ENCODE peak calls at places on chromosomes 7 and 10, in six cellular contexts. H is fibroblast of lung, P is hepatocyte, O is PC-9, T is MM.1S, G is astrocyte. J is an unnamed sample.

GRCh38 chr7:88276605-88277153 is 30.0 kb downstream of the STEAP4 start:
- DNase-seq in P (no peak), G (no peak), O (no peak), H (no peak), T (no peak), J (no peak)

GRCh38 chr10:48287417-48288391 is 13.2 kb upstream of the FRMPD2 start:
- DNase-seq in T (no peak), G (no peak), H (no peak), O (peak), P (peak), J (no peak)

GRCh38 chr7:159031135-159031701 is 113.4 kb downstream of the VIPR2 start:
- DNase-seq in H (no peak), O (no peak), P (no peak), T (no peak), G (no peak), J (no peak)

GRCh38 chr7:129438839-129439640 is 4.8 kb downstream of the STRIP2 start:
- DNase-seq in P (peak), G (peak), T (no peak), O (peak), H (peak), J (peak)

GRCh38 chr7:141737118-141737835 is 881 bp upstream of the SSBP1 start:
- DNase-seq in O (peak), T (peak), H (peak), G (no peak), P (peak), J (peak)

GRCh38 chr7:118689403-118689802 is 464.9 kb downstream of the ANKRD7 start:
- DNase-seq in T (no peak), G (no peak), O (no peak), P (no peak), H (no peak), J (no peak)

GRCh38 chr7:159023746-159024145 is 120.9 kb downstream of the VIPR2 start:
- DNase-seq in G (no peak), P (no peak), H (no peak), O (no peak), T (no peak), J (no peak)

GRCh38 chr10:110443239-110444008 is 54.3 kb upstream of the DUSP5 start:
- DNase-seq in G (no peak), O (no peak), H (no peak), P (no peak), T (no peak), J (no peak)

GRCh38 chr10:114473776-114474175 is 69.5 kb upstream of the AFAP1L2 start:
- DNase-seq in G (no peak), P (peak), H (no peak), T (no peak), O (no peak), J (no peak)

GRCh38 chr10:1548596-1548995 is 188.7 kb downstream of the ADARB2 start:
- DNase-seq in P (no peak), T (no peak), O (no peak), G (no peak), H (no peak), J (no peak)

GRCh38 chr10:132542086-132542775 is 4.6 kb downstream of the INPP5A start:
- DNase-seq in P (no peak), O (no peak), H (no peak), T (no peak), G (no peak), J (no peak)

GRCh38 chr7:4273566-4274230 is 408.4 kb upstream of the FOXK1 start:
- DNase-seq in G (no peak), P (no peak), H (no peak), O (no peak), T (no peak), J (no peak)

GRCh38 chr10:88254091-88254490 is 329.0 kb downstream of the RNLS start:
- DNase-seq in O (peak), T (no peak), P (peak), H (peak), G (peak), J (no peak)

GRCh38 chr10:92695679-92696605 is 6.2 kb downstream of the HHEX start:
- DNase-seq in P (peak), G (peak), O (no peak), T (no peak), H (peak), J (no peak)

GRCh38 chr10:103507235-103508191 is 14.0 kb downstream of the NEURL1 start:
- DNase-seq in P (peak), O (no peak), T (peak), H (no peak), G (no peak), J (no peak)

GRCh38 chr7:155713382-155713781 is 68.9 kb downstream of the RBM33 start:
- DNase-seq in T (no peak), G (no peak), O (no peak), P (no peak), H (no peak), J (no peak)

GRCh38 chr10:84108797-84109196 is 30.5 kb upstream of the GHITM start:
- DNase-seq in G (no peak), H (no peak), P (no peak), O (no peak), T (no peak), J (no peak)

GRCh38 chr7:134669388-134669787 is 22.7 kb downstream of the BPGM start:
- DNase-seq in G (no peak), O (no peak), H (no peak), T (no peak), P (no peak), J (no peak)

GRCh38 chr7:73504017-73504416 is 18.1 kb downstream of the BAZ1B start:
- DNase-seq in G (no peak), H (no peak), T (no peak), O (no peak), P (no peak), J (no peak)

GRCh38 chr7:20217193-20217948 is at the start of gene MACC1:
- DNase-seq in P (peak), O (peak), G (no peak), H (no peak), T (peak), J (no peak)

GRCh38 chr7:2218444-2218785 is 14.3 kb downstream of the MAD1L1 start:
- DNase-seq in T (no peak), O (no peak), G (no peak), H (no peak), P (no peak), J (no peak)

GRCh38 chr10:77820349-77820748 is 106.2 kb downstream of the DLG5 start:
- DNase-seq in H (peak), P (no peak), T (no peak), O (no peak), G (peak), J (no peak)

GRCh38 chr7:82985144-82985802 is 177.4 kb downstream of the PCLO start:
- DNase-seq in T (no peak), P (no peak), G (no peak), H (no peak), O (no peak), J (no peak)

GRCh38 chr7:64277630-64278029 is 36.1 kb upstream of the ZNF736 start:
- DNase-seq in T (no peak), P (no peak), H (no peak), O (no peak), G (no peak), J (no peak)

GRCh38 chr10:36781570-36781969 is 343.8 kb upstream of the ANKRD30A start:
- DNase-seq in T (no peak), O (no peak), H (no peak), G (no peak), P (no peak), J (no peak)

GRCh38 chr7:13467111-13467547 is 522.3 kb downstream of the ETV1 start:
- DNase-seq in P (no peak), G (no peak), H (peak), T (no peak), O (no peak), J (peak)

GRCh38 chr7:144854839-144855424 is 19.1 kb upstream of the TPK1 start:
- DNase-seq in G (peak), T (no peak), P (peak), H (peak), O (no peak), J (peak)

GRCh38 chr10:1100691-1101368 is 44.6 kb downstream of the WDR37 start:
- DNase-seq in T (no peak), O (no peak), P (no peak), G (no peak), H (no peak), J (no peak)

GRCh38 chr7:98168181-98168903 is 42.9 kb upstream of the BHLHA15 start:
- DNase-seq in H (peak), P (peak), O (peak), T (peak), G (peak), J (peak)

GRCh38 chr7:136874393-136875032 is 6.1 kb downstream of the CHRM2 start:
- DNase-seq in H (peak), O (no peak), T (peak), P (peak), G (peak), J (peak)
- TF ChIP-seq CTCF in H (peak), O (peak), T (peak), P (peak), G (peak), J (peak)

GRCh38 chr7:100847360-100847759 is 5.2 kb upstream of the SLC12A9 start:
- DNase-seq in T (no peak), G (no peak), O (no peak), P (no peak), H (no peak), J (no peak)

GRCh38 chr7:100854146-100854895 is 1.8 kb downstream of the SLC12A9 start:
- DNase-seq in P (no peak), O (no peak), H (no peak), T (no peak), G (no peak), J (no peak)

GRCh38 chr7:100856871-100857282 is 4.4 kb downstream of the SLC12A9 start:
- DNase-seq in O (no peak), G (no peak), H (no peak), P (no peak), T (no peak), J (no peak)

GRCh38 chr7:100855515-100855914 is 3.0 kb downstream of the SLC12A9 start:
- DNase-seq in O (no peak), H (no peak), G (no peak), P (no peak), T (no peak), J (no peak)

GRCh38 chr7:100852048-100852872 is at the start of gene SLC12A9:
- DNase-seq in T (peak), P (peak), H (peak), O (peak), G (peak), J (peak)
- TF ChIP-seq EZH2 in T (no peak), P (no peak), H (no peak), O (no peak), G (no peak), J (no peak)

GRCh38 chr7:35760082-35760770 is 40.6 kb upstream of the SEPTIN7 start:
- DNase-seq in P (no peak), T (no peak), H (no peak), G (no peak), O (no peak), J (no peak)

GRCh38 chr7:35755711-35756110 is 45.1 kb upstream of the SEPTIN7 start:
- DNase-seq in T (no peak), H (no peak), G (no peak), P (no peak), O (no peak), J (no peak)

GRCh38 chr7:35754741-35755140 is 46.1 kb upstream of the SEPTIN7 start:
- DNase-seq in T (no peak), G (no peak), P (no peak), H (peak), O (no peak), J (peak)

GRCh38 chr7:35757574-35757973 is 43.3 kb upstream of the SEPTIN7 start:
- DNase-seq in O (no peak), P (no peak), T (no peak), G (no peak), H (no peak), J (no peak)

DNA sequence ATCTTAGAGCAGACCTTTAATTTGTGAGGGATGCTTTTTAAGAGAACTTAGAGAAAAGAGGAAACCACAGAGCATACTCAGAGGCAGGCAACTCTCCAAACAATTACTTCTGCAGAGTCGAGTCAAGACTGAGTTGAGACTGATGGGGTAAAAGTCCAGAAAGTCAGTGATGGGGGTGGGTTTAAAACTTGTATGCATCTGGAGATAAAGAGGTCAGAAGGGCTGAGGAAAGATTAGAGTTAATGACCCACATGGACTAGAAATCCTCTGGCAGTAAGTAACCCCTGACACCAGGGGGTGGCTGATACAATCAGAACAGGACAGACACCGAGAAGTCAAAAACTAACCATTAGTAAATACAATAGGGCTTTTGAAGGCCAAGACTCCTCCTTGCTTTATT is 42.4 kb upstream of the SEPTIN7 start:
- DNase-seq in T (no peak), P (peak), G (no peak), H (no peak), O (no peak), J (no peak)
- TF ChIP-seq CTCF in T (no peak), P (no peak), G (no peak), H (no peak), O (no peak), J (no peak)

GRCh38 chr7:157690058-157690832 is 353.4 kb downstream of the DNAJB6 start:
- DNase-seq in P (no peak), T (no peak), H (no peak), O (no peak), G (peak), J (no peak)

GRCh38 chr7:157688439-157689268 is 351.9 kb downstream of the DNAJB6 start:
- DNase-seq in P (no peak), H (no peak), O (no peak), T (no peak), G (no peak), J (no peak)

GRCh38 chr7:157690833-157691382 is 354.1 kb downstream of the DNAJB6 start:
- DNase-seq in G (peak), O (no peak), T (no peak), P (no peak), H (peak), J (no peak)

GRCh38 chr7:157687845-157688244 is 351.0 kb downstream of the DNAJB6 start:
- DNase-seq in G (no peak), O (no peak), H (no peak), P (no peak), T (no peak), J (no peak)

GRCh38 chr7:157689269-157690057 is 352.7 kb downstream of the DNAJB6 start:
- DNase-seq in P (no peak), T (no peak), G (no peak), H (no peak), O (no peak), J (no peak)
- TF ChIP-seq EZH2 in P (peak), T (no peak), G (peak), H (no peak), O (no peak), J (peak)

DNA sequence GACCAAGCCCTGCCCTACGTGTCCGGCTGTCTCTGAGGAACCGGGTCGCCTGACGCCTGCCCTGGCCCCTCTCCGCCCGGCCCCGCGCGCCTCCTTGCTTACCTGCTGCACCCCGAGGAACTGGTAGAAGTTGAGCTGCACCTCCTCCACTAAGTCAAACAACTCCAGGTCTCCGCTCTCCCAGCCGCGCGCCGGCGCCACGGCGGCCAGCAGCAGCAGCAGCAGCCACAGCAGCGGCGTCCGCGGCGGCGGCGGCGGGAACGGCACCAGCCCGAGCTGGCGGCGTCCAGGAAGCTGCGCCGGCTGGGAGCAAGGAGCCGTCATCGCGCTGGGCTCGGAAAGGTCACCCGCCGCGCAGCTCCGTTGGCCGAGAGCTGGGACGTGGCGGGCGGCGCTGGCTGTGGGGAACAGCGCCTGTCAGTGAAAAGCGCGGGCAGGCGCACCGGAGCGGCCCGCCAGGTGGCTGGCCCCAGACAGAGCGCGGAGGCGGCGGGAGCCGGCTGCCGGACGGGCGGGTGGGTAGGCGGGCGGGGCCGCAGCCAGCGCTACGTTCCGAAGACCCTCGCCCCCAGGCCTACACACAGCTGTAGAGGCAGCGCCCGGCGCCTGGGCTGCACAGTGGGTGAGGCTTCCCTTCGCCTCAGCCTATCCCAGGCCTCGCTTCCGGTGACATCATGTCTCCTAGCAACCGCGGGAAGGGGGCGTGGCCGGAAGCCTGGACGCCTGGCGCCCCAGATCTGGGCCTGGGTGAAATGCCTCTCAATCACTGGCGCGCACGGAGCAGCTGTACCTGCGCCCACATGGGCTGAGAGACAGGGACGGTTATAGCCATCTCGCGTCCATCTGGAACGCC is at the start of gene DNAJC1:
- DNase-seq in O (peak), G (peak), P (peak), H (peak), T (peak), J (peak)
- TF ChIP-seq CTCF in O (no peak), G (no peak), P (no peak), H (no peak), T (peak), J (no peak)